ENCODE peak calls at places on chromosomes 7 and 10, in ten cellular contexts. G is HepG2, E is endothelial cell, S is body of pancreas, H is Calu3, Z is colonic mucosa, L is breast epithelium, N is mesothelial cell of epicardium, P is foreskin fibroblast, J is AG04449. A is an unnamed sample.

GRCh38 chr7:28165221-28165807 is 15.3 kb downstream of the JAZF1 start:
- DNase-seq in E (no peak), P (no peak), L (no peak), H (no peak), Z (no peak), N (no peak), G (no peak), J (no peak), S (no peak), A (no peak)

GRCh38 chr7:121366852-121367431 is 29.2 kb downstream of the FAM3C start:
- DNase-seq in P (peak), J (no peak), G (peak), Z (no peak), L (no peak), N (no peak), E (peak), H (peak), S (no peak), A (no peak)

GRCh38 chr7:128852537-128853254 is 10.0 kb upstream of the ATP6V1F start:
- DNase-seq in Z (no peak), N (no peak), P (no peak), L (no peak), E (no peak), S (no peak), G (no peak), J (no peak), H (no peak), A (no peak)

GRCh38 chr10:114142018-114142417 is 32.0 kb downstream of the CCDC186 start:
- DNase-seq in G (no peak), L (no peak), S (no peak), N (no peak), J (no peak), E (no peak), Z (no peak), H (no peak), P (no peak), A (no peak)

GRCh38 chr7:130228840-130229239 is 21.2 kb downstream of the SSMEM1 start:
- DNase-seq in N (no peak), G (no peak), Z (no peak), E (no peak), L (no peak), H (no peak), P (no peak), J (no peak), S (no peak), A (no peak)

GRCh38 chr7:44259547-44260457 is 59.0 kb downstream of the YKT6 start:
- DNase-seq in Z (peak), N (no peak), E (no peak), H (no peak), G (peak), J (peak), L (no peak), P (peak), S (peak), A (no peak)

GRCh38 chr7:80593869-80594587 is 44.4 kb upstream of the CD36 start:
- DNase-seq in G (no peak), J (no peak), P (no peak), L (no peak), N (no peak), Z (no peak), S (peak), H (no peak), E (no peak), A (no peak)

GRCh38 chr10:69786791-69787190 is 14.9 kb upstream of the COL13A1 start:
- DNase-seq in N (no peak), G (no peak), J (no peak), P (peak), Z (no peak), E (peak), S (no peak), H (no peak), L (no peak), A (no peak)

GRCh38 chr7:63043657-63044543 is 954.7 kb upstream of the ZNF722 start:
- DNase-seq in J (no peak), L (no peak), S (no peak), E (no peak), Z (no peak), G (peak), P (no peak), N (no peak), H (no peak), A (no peak)

GRCh38 chr7:128076831-128077271 is 45.6 kb upstream of the LRRC4 start:
- DNase-seq in E (no peak), S (peak), Z (peak), J (no peak), H (peak), P (no peak), N (peak), L (peak), G (no peak), A (no peak)

GRCh38 chr10:47311193-47311899 is 10.9 kb upstream of the GDF2 start:
- DNase-seq in L (no peak), J (no peak), S (peak), P (no peak), N (no peak), Z (peak), G (no peak), H (peak), E (no peak), A (no peak)

GRCh38 chr10:58919927-58920654 is 256.4 kb upstream of the PHYHIPL start:
- DNase-seq in G (peak), P (peak), E (no peak), L (no peak), S (no peak), J (peak), H (peak), N (no peak), Z (no peak), A (no peak)

GRCh38 chr10:61779950-61780659 is 117.4 kb downstream of the CABCOCO1 start:
- DNase-seq in S (no peak), J (peak), N (no peak), E (no peak), Z (peak), L (no peak), P (peak), H (peak), G (no peak), A (no peak)

GRCh38 chr7:3236268-3236667 is 64.8 kb upstream of the SDK1 start:
- DNase-seq in H (no peak), S (no peak), J (no peak), G (no peak), Z (no peak), E (no peak), P (no peak), L (no peak), N (no peak), A (no peak)

GRCh38 chr10:519716-520401 is 169.6 kb downstream of the DIP2C start:
- DNase-seq in N (no peak), J (no peak), Z (no peak), P (no peak), G (no peak), L (peak), E (no peak), H (no peak), S (peak), A (no peak)

GRCh38 chr7:106625678-106626301 is 35.2 kb downstream of the CCDC71L start:
- DNase-seq in G (no peak), N (no peak), L (no peak), H (peak), E (no peak), S (no peak), J (no peak), Z (peak), P (no peak), A (no peak)

GRCh38 chr7:55733584-55733983 is 129.0 kb downstream of the SEPTIN14 start:
- DNase-seq in J (peak), G (no peak), E (no peak), N (no peak), Z (no peak), S (no peak), H (no peak), P (no peak), L (no peak), A (no peak)

GRCh38 chr7:37365405-37365804 is 83.3 kb downstream of the ELMO1 start:
- DNase-seq in P (no peak), L (no peak), N (no peak), Z (no peak), E (no peak), H (no peak), S (no peak), J (no peak), G (no peak), A (no peak)

GRCh38 chr10:122632031-122632430 is 67.6 kb downstream of the C10orf120 start:
- DNase-seq in N (no peak), S (no peak), G (no peak), P (no peak), Z (no peak), H (no peak), E (no peak), J (no peak), L (peak), A (no peak)

GRCh38 chr10:33333260-33334169 is 952 bp downstream of the NRP1 start:
- DNase-seq in N (no peak), J (no peak), S (no peak), P (no peak), L (no peak), E (no peak), G (no peak), H (peak), Z (peak), A (peak)

GRCh38 chr10:48461623-48462481 is 143.0 kb downstream of the ARHGAP22 start:
- DNase-seq in J (no peak), S (no peak), N (no peak), L (peak), Z (peak), E (no peak), P (no peak), H (no peak), G (no peak), A (no peak)

GRCh38 chr10:116765549-116766162 is 23.3 kb upstream of the HSPA12A start:
- DNase-seq in P (no peak), G (no peak), L (no peak), E (no peak), S (peak), H (peak), N (no peak), J (no peak), Z (peak), A (no peak)

GRCh38 chr7:140732436-140732835 is 35.9 kb downstream of the NDUFB2 start:
- DNase-seq in H (no peak), Z (no peak), N (no peak), S (no peak), E (no peak), P (no peak), J (no peak), L (no peak), G (no peak), A (no peak)

GRCh38 chr10:107230854-107231253 is 66.3 kb upstream of the SORCS1 start:
- DNase-seq in P (no peak), H (no peak), L (no peak), S (no peak), N (no peak), G (no peak), Z (no peak), E (no peak), J (no peak), A (no peak)

GRCh38 chr10:63133787-63134557 is 844 bp downstream of the NRBF2 start:
- DNase-seq in L (no peak), Z (no peak), S (no peak), G (no peak), H (no peak), P (no peak), J (no peak), E (no peak), N (no peak), A (no peak)

GRCh38 chr10:60536529-60537114 is 146.9 kb upstream of the ANK3 start:
- DNase-seq in P (peak), L (no peak), N (no peak), Z (no peak), E (no peak), G (no peak), J (no peak), S (no peak), H (no peak), A (no peak)

GRCh38 chr7:117271566-117271965 is 51.3 kb downstream of the WNT2 start:
- DNase-seq in G (no peak), E (no peak), L (no peak), Z (no peak), S (no peak), H (no peak), J (no peak), N (no peak), P (no peak), A (no peak)

GRCh38 chr10:11522821-11523245 is 88.6 kb downstream of the USP6NL start:
- DNase-seq in J (no peak), Z (peak), G (peak), N (no peak), H (no peak), E (no peak), P (no peak), L (no peak), S (no peak), A (no peak)

GRCh38 chr10:71909399-71910083 is 54.7 kb upstream of the CHST3 start:
- DNase-seq in Z (no peak), L (no peak), J (no peak), G (no peak), H (no peak), S (no peak), P (no peak), E (no peak), N (no peak), A (no peak)

GRCh38 chr10:71911296-71911954 is 52.8 kb upstream of the CHST3 start:
- DNase-seq in H (no peak), P (no peak), N (no peak), S (no peak), G (no peak), Z (no peak), L (no peak), E (no peak), J (no peak), A (no peak)

GRCh38 chr10:71916827-71917226 is 47.4 kb upstream of the CHST3 start:
- DNase-seq in H (no peak), L (no peak), S (no peak), E (no peak), N (no peak), Z (no peak), P (no peak), J (no peak), G (no peak), A (no peak)

GRCh38 chr10:71908998-71909397 is 55.2 kb upstream of the CHST3 start:
- DNase-seq in H (no peak), S (no peak), L (no peak), J (no peak), Z (no peak), N (no peak), P (no peak), E (no peak), G (no peak), A (no peak)

DNA sequence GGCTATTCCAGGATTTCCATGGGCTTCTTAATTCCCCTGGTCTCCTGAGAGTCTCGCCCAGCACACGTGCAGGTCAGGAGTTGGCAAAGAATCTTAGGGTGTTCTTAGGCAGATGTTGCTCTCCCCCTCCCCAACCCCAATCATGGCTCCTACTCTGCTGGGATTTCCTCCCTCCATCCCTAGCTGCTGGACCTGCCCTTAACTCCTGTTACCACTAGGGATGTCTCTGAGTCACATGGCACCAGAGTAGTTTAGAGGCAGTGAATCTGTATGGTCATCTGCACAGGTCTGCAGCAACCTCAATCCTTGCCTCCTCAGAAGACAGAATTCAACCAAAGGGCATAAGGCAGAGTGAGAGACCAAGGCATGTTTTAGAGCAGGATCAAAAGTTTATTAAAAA is 51.8 kb upstream of the CHST3 start:
- DNase-seq in E (no peak), P (no peak), L (no peak), H (no peak), J (no peak), N (no peak), Z (no peak), S (no peak), G (no peak), A (no peak)
- TF ChIP-seq CTCF in E (no peak), P (no peak), L (no peak), H (no peak), J (peak), N (no peak), Z (no peak), S (no peak), G (no peak), A (no peak)

DNA sequence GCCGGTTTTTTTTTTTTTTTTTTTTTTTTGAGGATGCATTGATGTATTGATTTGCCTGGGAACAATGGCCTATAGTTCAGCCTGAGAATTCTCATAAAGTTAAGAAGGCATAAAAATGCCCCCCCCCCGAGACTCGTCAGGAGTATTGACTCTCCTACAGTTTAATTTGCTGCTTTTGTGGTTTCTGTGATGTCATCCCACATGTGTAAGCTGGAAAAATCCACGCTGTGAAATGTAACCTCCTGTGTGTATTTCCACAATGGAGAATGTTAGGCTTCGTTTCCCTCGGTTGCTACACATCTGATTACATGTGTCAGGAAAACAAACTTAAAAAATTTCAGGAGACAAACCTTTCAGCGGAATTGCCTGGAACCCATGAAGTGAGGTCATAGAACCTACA is 117.9 kb downstream of the FANK1 start:
- DNase-seq in P (peak), J (no peak), L (no peak), Z (no peak), H (peak), E (no peak), G (no peak), N (no peak), S (no peak), A (no peak)
- TF ChIP-seq CTCF in P (no peak), J (no peak), L (no peak), Z (no peak), H (no peak), E (no peak), G (no peak), N (no peak), S (no peak), A (no peak)

GRCh38 chr7:102393467-102393866 is 2.7 kb upstream of the PRKRIP1 start:
- DNase-seq in Z (no peak), G (no peak), J (no peak), P (no peak), S (no peak), N (no peak), E (no peak), L (no peak), H (peak), A (no peak)
- TF ChIP-seq CTCF in Z (no peak), G (no peak), J (no peak), P (no peak), S (no peak), N (no peak), E (no peak), L (no peak), H (no peak), A (no peak)

GRCh38 chr7:115387168-115387567 is 465.3 kb downstream of the MDFIC start:
- DNase-seq in L (no peak), N (no peak), E (no peak), G (no peak), S (no peak), Z (no peak), H (no peak), P (no peak), J (no peak), A (no peak)
- TF ChIP-seq CTCF in L (no peak), N (no peak), E (no peak), G (no peak), S (no peak), Z (no peak), H (no peak), P (no peak), J (no peak), A (no peak)

DNA sequence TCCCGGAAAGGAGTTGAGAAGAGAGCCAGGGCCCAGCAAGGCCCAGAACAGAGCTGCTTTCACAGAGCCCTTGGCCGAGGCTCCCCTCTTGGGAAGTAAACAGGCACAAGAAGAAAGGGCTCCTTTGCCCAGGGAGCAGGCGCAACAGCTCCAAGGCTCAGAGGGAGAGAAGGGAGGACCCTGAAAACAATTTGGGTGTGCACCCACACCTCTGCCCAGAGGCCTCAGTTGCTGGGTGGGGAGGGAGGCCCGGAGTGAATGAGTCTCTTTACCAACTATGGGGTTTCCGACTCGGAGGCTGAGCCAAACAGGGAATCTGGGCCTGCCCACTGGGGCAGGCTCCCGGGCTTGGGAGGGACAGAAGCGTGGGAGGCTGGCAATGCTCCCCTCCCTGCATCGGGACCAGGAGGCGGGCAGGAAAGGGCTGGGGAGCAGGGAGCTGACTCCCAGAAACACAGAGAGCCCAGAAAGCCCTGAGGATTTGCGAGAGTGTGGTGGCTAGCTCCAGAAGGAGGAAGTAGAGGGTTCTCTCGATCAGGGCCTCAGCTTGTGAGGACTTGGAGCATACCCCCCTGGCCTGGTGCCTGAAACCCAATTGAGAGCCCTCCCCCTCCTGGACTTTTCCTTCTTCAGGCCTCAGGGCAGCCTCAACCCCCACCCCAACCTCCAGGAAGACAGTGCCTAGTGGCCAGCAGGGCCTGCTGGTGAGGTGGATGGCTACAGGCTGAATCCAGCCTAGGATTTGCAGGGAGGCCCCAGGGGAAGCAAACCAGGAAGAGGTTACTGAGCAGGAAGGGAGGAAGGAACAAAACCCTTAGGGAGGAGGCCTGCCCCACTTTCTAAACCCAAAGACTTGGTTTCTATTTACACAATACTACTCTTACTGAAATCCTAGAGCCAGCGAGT is 6.2 kb downstream of the C10orf105 start:
- DNase-seq in P (peak), H (peak), J (peak), N (no peak), Z (peak), S (peak), E (no peak), L (peak), G (no peak), A (no peak)
- TF ChIP-seq CTCF in P (peak), H (no peak), J (peak), N (no peak), Z (no peak), S (no peak), E (no peak), L (peak), G (no peak), A (no peak)

DNA sequence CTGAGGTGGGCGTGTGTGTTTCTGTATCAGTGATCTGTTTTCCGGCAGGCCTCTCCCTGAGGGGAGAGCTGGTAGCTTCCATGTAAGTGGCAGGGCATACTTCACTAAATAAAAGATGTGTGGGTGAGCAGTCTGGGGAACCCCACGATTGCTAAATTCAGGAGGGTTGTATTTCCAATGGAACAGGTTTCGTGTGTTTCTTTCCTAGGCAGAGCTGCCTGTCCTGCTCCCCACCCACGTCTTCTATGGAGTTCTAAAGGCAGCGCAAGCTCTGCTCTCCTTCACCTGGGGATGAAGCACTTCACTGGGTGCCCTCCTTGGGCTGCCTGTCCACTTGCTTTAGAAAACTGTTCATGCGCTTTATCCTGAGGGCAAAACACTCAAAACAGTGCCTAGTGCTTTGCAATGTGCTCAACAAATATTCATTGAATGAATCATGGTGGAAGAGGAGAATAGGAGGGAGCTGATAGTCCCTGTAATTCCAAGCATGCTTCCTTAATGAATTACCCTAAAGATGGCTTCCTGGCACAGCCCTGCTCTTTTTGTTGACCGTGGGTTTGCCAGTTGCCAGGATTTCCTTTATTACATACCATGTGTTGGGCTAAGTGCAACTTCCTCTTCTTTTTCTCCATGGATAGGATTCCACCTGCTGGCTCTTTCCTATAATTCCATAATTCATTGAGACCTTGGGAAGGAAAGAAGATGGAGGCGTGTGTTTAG is 50.6 kb upstream of the SRPK2 start:
- DNase-seq in J (peak), Z (peak), P (peak), L (no peak), G (peak), S (no peak), E (no peak), H (peak), N (no peak), A (no peak)
- TF ChIP-seq CTCF in J (no peak), Z (no peak), P (no peak), L (no peak), G (peak), S (peak), E (no peak), H (no peak), N (no peak), A (no peak)

GRCh38 chr7:151402029-151402835 is 7.6 kb downstream of the WDR86 start:
- DNase-seq in S (no peak), J (no peak), G (no peak), L (no peak), N (no peak), P (no peak), E (no peak), Z (no peak), H (no peak), A (no peak)
- TF ChIP-seq CTCF in S (no peak), J (no peak), G (no peak), L (no peak), N (no peak), P (no peak), E (no peak), Z (no peak), H (no peak), A (no peak)

A was measured in nephron progenitor cell.